ENCODE peak calls at places on chromosomes 3 and 15, in four cellular contexts. X is activated T-cell treated with anti-CD3 and anti-CD28 coated beads, Interleukin-2, amount 50 U/mL, for 72 hours; C is NCI-H524; V is SW 1271. B is an unnamed sample.

GRCh38 chr3:45938858-45939257 is 4.4 kb upstream of the CXCR6 start:
- DNase-seq in X (peak), C (peak), V (peak), B (peak)

GRCh38 chr15:89893027-89893426 is 767 bp downstream of the AP3S2 start:
- DNase-seq in X (no peak), C (no peak), V (peak), B (no peak)

GRCh38 chr15:57595011-57595866 is 3.5 kb downstream of the MYZAP start:
- DNase-seq in X (no peak), C (no peak), V (no peak), B (no peak)

GRCh38 chr3:11045536-11045935 is 53.0 kb downstream of the SLC6A1 start:
- DNase-seq in X (no peak), C (no peak), V (no peak), B (no peak)

GRCh38 chr3:128280466-128281455 is 127.5 kb downstream of the EEFSEC start:
- DNase-seq in X (no peak), C (no peak), V (no peak), B (peak)

GRCh38 chr3:3189102-3189727 is 9.7 kb upstream of the CRBN start:
- DNase-seq in X (no peak), C (no peak), V (no peak), B (no peak)

GRCh38 chr3:146883292-146883691 is 278.1 kb upstream of the PLSCR5 start:
- DNase-seq in X (no peak), C (no peak), V (no peak), B (no peak)

GRCh38 chr3:153273217-153273616 is 111.2 kb downstream of the RAP2B start:
- DNase-seq in X (no peak), C (no peak), V (no peak), B (no peak)

GRCh38 chr15:78203346-78204225 is 30.8 kb downstream of the ACSBG1 start:
- DNase-seq in X (no peak), C (no peak), V (no peak), B (no peak)

GRCh38 chr3:39362177-39362576 is 21.0 kb upstream of the SLC25A38 start:
- DNase-seq in X (no peak), C (no peak), V (no peak), B (no peak)

GRCh38 chr15:99347609-99348008 is 96.3 kb downstream of the LRRC28 start:
- DNase-seq in X (no peak), C (no peak), V (no peak), B (no peak)

GRCh38 chr15:80240261-80240660 is 11.8 kb downstream of the CTXND1 start:
- DNase-seq in X (no peak), C (peak), V (no peak), B (no peak)

GRCh38 chr15:62344806-62345539 is 179.9 kb upstream of the C2CD4B start:
- DNase-seq in X (peak), C (peak), V (peak), B (peak)

GRCh38 chr15:38706956-38707355 is 142.3 kb upstream of the RASGRP1 start:
- DNase-seq in X (no peak), C (no peak), V (no peak), B (no peak)

GRCh38 chr3:16101295-16102186 is 72.9 kb upstream of the GALNT15 start:
- DNase-seq in X (peak), C (no peak), V (peak), B (no peak)

GRCh38 chr3:185549111-185549510 is 3.3 kb downstream of the LIPH start:
- DNase-seq in X (no peak), C (no peak), V (peak), B (no peak)

GRCh38 chr15:84079885-84080777 is 155.4 kb upstream of the GOLGA6L4 start:
- DNase-seq in X (peak), C (peak), V (no peak), B (peak)

B was measured in activated CD8-positive, alpha-beta T cell treated with anti-CD3 and anti-CD28 coated beads, Interleukin-2, amount 10 ng/mL, durations not matched to agents 7 days and 5 days.